ENCODE peak calls at places on chromosome 12, in nine cellular contexts. B is SK-N-DZ, V is astrocyte of the spinal cord, E is MCF 10A, Z is Right ventricle myocardium superior, Y is mesothelial cell of epicardium, H is endothelial cell, D is left cardiac atrium, O is OCI-LY7. X is an unnamed sample.

GRCh38 chr12:59780605-59781135 is 184.8 kb downstream of the SLC16A7 start:
- DNase-seq in B (no peak), V (peak), E (peak), Z (no peak), Y (no peak), H (peak), D (no peak), O (peak), X (no peak)

GRCh38 chr12:131114942-131115584 is 161.4 kb downstream of the ADGRD1 start:
- DNase-seq in B (no peak), V (no peak), E (no peak), Z (peak), Y (peak), H (no peak), D (no peak), O (no peak), X (no peak)

GRCh38 chr12:124422570-124423523 is 128.0 kb downstream of the RFLNA start:
- DNase-seq in B (no peak), V (peak), E (peak), Z (peak), Y (no peak), H (no peak), D (peak), O (no peak), X (peak)

GRCh38 chr12:68189766-68190700 is 30.5 kb upstream of the IFNG start:
- DNase-seq in B (no peak), V (peak), E (peak), Z (no peak), Y (no peak), H (no peak), D (no peak), O (no peak), X (no peak)

GRCh38 chr12:47021298-47021697 is 58.1 kb upstream of the PCED1B start:
- DNase-seq in B (peak), V (peak), E (peak), Z (no peak), Y (no peak), H (peak), D (no peak), O (peak), X (peak)

GRCh38 chr12:98578821-98579220 is 14.7 kb upstream of the SLC25A3 start:
- DNase-seq in B (no peak), V (peak), E (peak), Z (no peak), Y (no peak), H (no peak), D (no peak), O (no peak), X (no peak)

GRCh38 chr12:59076611-59077010 is 156.3 kb upstream of the LRIG3 start:
- DNase-seq in B (no peak), V (no peak), E (no peak), Z (no peak), Y (no peak), H (no peak), D (no peak), O (no peak), X (no peak)

GRCh38 chr12:90245396-90245795 is 536.8 kb upstream of the ATP2B1 start:
- DNase-seq in B (no peak), V (no peak), E (no peak), Z (no peak), Y (no peak), H (no peak), D (no peak), O (no peak), X (no peak)

GRCh38 chr12:106409898-106410297 is 52.4 kb downstream of the POLR3B start:
- DNase-seq in B (no peak), V (no peak), E (no peak), Z (no peak), Y (no peak), H (no peak), D (no peak), O (no peak), X (no peak)

GRCh38 chr12:56629459-56630179 is 507 bp downstream of the BAZ2A start:
- DNase-seq in B (no peak), V (peak), E (peak), Z (no peak), Y (no peak), H (no peak), D (peak), O (peak), X (no peak)

GRCh38 chr12:50192908-50193307 is 25.7 kb upstream of the CERS5 start:
- DNase-seq in B (no peak), V (peak), E (no peak), Z (no peak), Y (no peak), H (no peak), D (no peak), O (no peak), X (no peak)

GRCh38 chr12:99619389-99620158 is 28.0 kb upstream of the GARIN6 start:
- DNase-seq in B (peak), V (peak), E (peak), Z (no peak), Y (no peak), H (no peak), D (no peak), O (peak), X (peak)

GRCh38 chr12:12326262-12326661 is 23.8 kb downstream of the MANSC1 start:
- DNase-seq in B (no peak), V (no peak), E (no peak), Z (no peak), Y (no peak), H (no peak), D (no peak), O (no peak), X (no peak)

GRCh38 chr12:17609152-17609551 is 480.8 kb downstream of the RERGL start:
- DNase-seq in B (no peak), V (no peak), E (no peak), Z (no peak), Y (no peak), H (no peak), D (no peak), O (no peak), X (no peak)

GRCh38 chr12:96350982-96351381 is 49.3 kb downstream of the CDK17 start:
- DNase-seq in B (no peak), V (no peak), E (no peak), Z (no peak), Y (no peak), H (no peak), D (no peak), O (no peak), X (no peak)

GRCh38 chr12:88552672-88553079 is 27.6 kb downstream of the KITLG start:
- DNase-seq in B (no peak), V (peak), E (peak), Z (no peak), Y (no peak), H (no peak), D (no peak), O (no peak), X (no peak)

GRCh38 chr12:105084251-105085250 is at the start of gene ALDH1L2:
- DNase-seq in B (peak), V (peak), E (peak), Z (peak), Y (peak), H (peak), D (peak), O (no peak), X (peak)

GRCh38 chr12:24864796-24865125 is 84.1 kb downstream of the BCAT1 start:
- DNase-seq in B (no peak), V (peak), E (no peak), Z (no peak), Y (no peak), H (no peak), D (no peak), O (no peak), X (no peak)

GRCh38 chr12:5073838-5074237 is 30.2 kb downstream of the KCNA5 start:
- DNase-seq in B (no peak), V (no peak), E (no peak), Z (no peak), Y (no peak), H (no peak), D (no peak), O (peak), X (no peak)

GRCh38 chr12:47849261-47849660 is 29.6 kb upstream of the HDAC7 start:
- DNase-seq in B (no peak), V (no peak), E (no peak), Z (no peak), Y (no peak), H (no peak), D (no peak), O (no peak), X (no peak)

GRCh38 chr12:116397148-116397547 is 119.7 kb upstream of the MED13L start:
- DNase-seq in B (no peak), V (peak), E (peak), Z (no peak), Y (no peak), H (no peak), D (no peak), O (no peak), X (no peak)

GRCh38 chr12:107283652-107284051 is 190.3 kb upstream of the CRY1 start:
- DNase-seq in B (no peak), V (no peak), E (no peak), Z (no peak), Y (no peak), H (no peak), D (no peak), O (no peak), X (no peak)

GRCh38 chr12:44362947-44363346 is 513.2 kb downstream of the NELL2 start:
- DNase-seq in B (no peak), V (no peak), E (no peak), Z (no peak), Y (no peak), H (no peak), D (no peak), O (no peak), X (no peak)

GRCh38 chr12:129081755-129082250 is 228.5 kb downstream of the GLT1D1 start:
- DNase-seq in B (no peak), V (no peak), E (no peak), Z (no peak), Y (no peak), H (no peak), D (no peak), O (no peak), X (no peak)

GRCh38 chr12:76259660-76260389 is 88.4 kb downstream of the BBS10 start:
- DNase-seq in B (no peak), V (peak), E (peak), Z (no peak), Y (no peak), H (no peak), D (no peak), O (peak), X (no peak)

X was measured in BE2C.